ENCODE peak calls at places on chromosomes 16 and 17, in ten cellular contexts. R, B, N, X, Y, D, Z, C, J and K are unnamed samples. For H3K36me3 and H3K4me1, the result is how much of the 10 kb centered on the place peaks cover.

GRCh38 chr17:12765544-12765943 is 23.8 kb upstream of the ARHGAP44 start:
- DNase-seq in R (peak), B (no peak), N (no peak), X (no peak), Y (peak), D (peak), Z (no peak), C (no peak), J (peak), K (no peak)

GRCh38 chr16:4232541-4233386 is 9.1 kb downstream of the SRL start:
- DNase-seq in R (no peak), B (no peak), N (no peak), X (no peak), Y (no peak), D (no peak), Z (no peak), C (no peak), J (no peak), K (peak)

GRCh38 chr17:68435876-68436842 is 21.1 kb downstream of the WIPI1 start:
- DNase-seq in R (peak), B (peak), N (no peak), X (peak), Y (peak), D (peak), Z (peak), C (peak), J (peak), K (peak)

GRCh38 chr16:67995423-67995822 is 3.9 kb downstream of the DPEP2 start:
- DNase-seq in R (no peak), B (no peak), N (no peak), X (no peak), Y (no peak), D (no peak), Z (no peak), C (no peak), J (no peak), K (no peak)

GRCh38 chr17:42050360-42051012 is at the start of gene C17orf113:
- DNase-seq in R (peak), B (no peak), N (no peak), X (peak), Y (peak), D (peak), Z (peak), C (peak), J (peak), K (peak)

GRCh38 chr16:27520982-27521673 is 28.6 kb downstream of the GTF3C1 start:
- DNase-seq in R (peak), B (no peak), N (no peak), X (peak), Y (no peak), D (peak), Z (no peak), C (no peak), J (no peak), K (no peak)

GRCh38 chr17:19728114-19728495 is 11.7 kb upstream of the SLC47A2 start:
- DNase-seq in R (peak), B (no peak), N (no peak), X (peak), Y (peak), D (peak), Z (peak), C (peak), J (peak), K (peak)

GRCh38 chr17:61400786-61401279 is 1.2 kb downstream of the TBX2 start:
- DNase-seq in R (no peak), B (no peak), N (no peak), X (no peak), Y (no peak), D (no peak), Z (no peak), C (no peak), J (no peak), K (no peak)

GRCh38 chr17:75753514-75754377 is 11.2 kb downstream of the GALK1 start:
- DNase-seq in R (peak), B (no peak), N (no peak), X (no peak), Y (peak), D (no peak), Z (peak), C (peak), J (peak), K (peak)

GRCh38 chr17:7632492-7632894 is 2.6 kb downstream of the SHBG start:
- DNase-seq in R (no peak), B (peak), N (no peak), X (peak), Y (peak), D (peak), Z (peak), C (peak), J (no peak), K (peak)

GRCh38 chr17:16934133-16934795 is 37.7 kb downstream of the TNFRSF13B start:
- DNase-seq in R (no peak), B (no peak), N (no peak), X (no peak), Y (no peak), D (no peak), Z (no peak), C (peak), J (no peak), K (no peak)

GRCh38 chr17:65058151-65058550 is 1.6 kb upstream of the GNA13 start:
- DNase-seq in R (no peak), B (no peak), N (no peak), X (no peak), Y (no peak), D (no peak), Z (no peak), C (no peak), J (no peak), K (no peak)

GRCh38 chr16:76450890-76451289 is 173.7 kb downstream of the CNTNAP4 start:
- DNase-seq in R (no peak), B (no peak), N (no peak), X (no peak), Y (no peak), D (no peak), Z (no peak), C (no peak), J (no peak), K (no peak)

GRCh38 chr17:48882272-48882671 is 10.3 kb upstream of the ATP5MC1 start:
- DNase-seq in R (no peak), B (no peak), N (no peak), X (no peak), Y (no peak), D (no peak), Z (no peak), C (no peak), J (no peak), K (no peak)

GRCh38 chr17:72825218-72825617 is 267.3 kb downstream of the SLC39A11 start:
- DNase-seq in R (no peak), B (no peak), N (no peak), X (no peak), Y (no peak), D (no peak), Z (no peak), C (no peak), J (no peak), K (no peak)

DNA sequence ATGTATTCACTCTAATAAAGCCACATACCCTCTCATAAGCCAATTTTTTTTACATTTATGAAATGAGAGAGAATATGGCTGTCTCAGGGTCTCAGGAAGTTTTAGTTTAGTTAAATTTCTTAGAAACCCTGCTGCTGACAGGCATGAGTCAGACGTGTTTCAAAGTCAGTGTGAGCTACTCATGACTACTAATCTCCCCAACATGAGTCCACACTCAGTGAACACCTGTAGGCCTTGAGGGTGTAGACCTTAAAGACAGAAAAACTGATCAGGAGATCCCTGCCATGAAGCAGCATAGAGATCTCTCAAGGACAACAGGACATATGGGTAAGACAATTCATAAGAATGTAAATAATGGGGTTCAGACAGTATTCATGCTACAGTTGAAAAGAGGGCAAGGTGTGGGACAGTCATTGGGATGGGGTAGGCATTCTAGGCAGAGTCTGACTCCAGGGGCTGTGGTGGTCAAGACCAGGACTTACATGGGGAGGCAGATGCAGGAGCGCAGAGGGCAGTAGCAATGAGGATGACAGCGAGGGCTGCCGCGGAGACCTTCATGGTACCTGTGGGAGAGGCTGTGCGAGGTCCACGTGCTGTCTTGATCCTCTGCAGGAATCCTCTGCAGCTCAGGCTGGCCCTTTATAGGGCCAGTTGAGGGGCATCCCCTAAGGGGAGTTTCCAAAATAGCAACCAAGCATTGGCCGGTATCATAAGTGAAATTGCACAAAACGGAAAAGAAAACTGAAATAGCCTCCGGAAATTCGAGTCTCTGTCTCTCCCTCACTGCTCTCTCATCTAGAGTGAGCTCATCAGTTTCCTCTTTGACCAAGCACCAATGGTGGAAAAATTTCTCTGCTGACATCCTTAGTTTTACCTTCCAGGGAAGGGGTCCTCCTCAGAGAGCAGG is at the start of gene CCL5:
- DNase-seq in R (no peak), B (no peak), N (no peak), X (no peak), Y (no peak), D (no peak), Z (no peak), C (peak), J (no peak), K (no peak)
- TF ChIP-seq POLR2A in R (no peak), B (no peak), N (no peak), X (no peak), Y (no peak), D (no peak), Z (peak), C (peak), J (no peak), K (no peak)

GRCh38 chr16:89078172-89078571 is 15.5 kb upstream of the ACSF3 start:
- DNase-seq in R (no peak), B (no peak), N (no peak), X (no peak), Y (no peak), D (no peak), Z (no peak), C (no peak), J (no peak), K (no peak)
- H3K36me3 ChIP-seq in R (under half), B (under half), N (under half), X (under half), Y (under half), D (under half), Z (under half), C (under half), J (under half), K (under half)

GRCh38 chr16:378821-379182 is 3.0 kb downstream of the PGAP6 start:
- DNase-seq in R (no peak), B (no peak), N (no peak), X (no peak), Y (no peak), D (no peak), Z (no peak), C (no peak), J (peak), K (no peak)

GRCh38 chr16:381788-382717 is at the start of gene PGAP6:
- DNase-seq in R (peak), B (no peak), N (no peak), X (peak), Y (peak), D (no peak), Z (peak), C (peak), J (peak), K (peak)

GRCh38 chr16:379961-380836 is 1.6 kb downstream of the PGAP6 start:
- DNase-seq in R (no peak), B (no peak), N (no peak), X (no peak), Y (no peak), D (no peak), Z (no peak), C (no peak), J (no peak), K (no peak)

GRCh38 chr16:379183-379960 is 2.4 kb downstream of the PGAP6 start:
- DNase-seq in R (no peak), B (no peak), N (no peak), X (no peak), Y (peak), D (no peak), Z (peak), C (peak), J (no peak), K (peak)

GRCh38 chr16:380837-381787 is 666 bp downstream of the PGAP6 start:
- DNase-seq in R (no peak), B (no peak), N (no peak), X (no peak), Y (no peak), D (no peak), Z (peak), C (no peak), J (peak), K (no peak)
- H3K4me1 ChIP-seq in R (under half), B (under half), N (half or more), X (under half), Y (half or more), D (under half), Z (under half), C (under half), J (under half), K (under half)

GRCh38 chr17:45052052-45052772 is 780 bp upstream of the DCAKD start:
- DNase-seq in R (peak), B (no peak), N (no peak), X (peak), Y (peak), D (peak), Z (peak), C (peak), J (peak), K (peak)
- TF ChIP-seq POLR2A in R (peak), B (no peak), N (peak), X (no peak), Y (no peak), D (peak), Z (peak), C (peak), J (peak), K (no peak)

GRCh38 chr16:83781-84615 is 6.0 kb downstream of the MPG start:
- DNase-seq in R (no peak), B (no peak), N (no peak), X (peak), Y (no peak), D (no peak), Z (no peak), C (no peak), J (peak), K (peak)
- H3K36me3 ChIP-seq in R (under half), B (under half), N (half or more), X (under half), Y (half or more), D (half or more), Z (under half), C (under half), J (under half), K (under half)

DNA sequence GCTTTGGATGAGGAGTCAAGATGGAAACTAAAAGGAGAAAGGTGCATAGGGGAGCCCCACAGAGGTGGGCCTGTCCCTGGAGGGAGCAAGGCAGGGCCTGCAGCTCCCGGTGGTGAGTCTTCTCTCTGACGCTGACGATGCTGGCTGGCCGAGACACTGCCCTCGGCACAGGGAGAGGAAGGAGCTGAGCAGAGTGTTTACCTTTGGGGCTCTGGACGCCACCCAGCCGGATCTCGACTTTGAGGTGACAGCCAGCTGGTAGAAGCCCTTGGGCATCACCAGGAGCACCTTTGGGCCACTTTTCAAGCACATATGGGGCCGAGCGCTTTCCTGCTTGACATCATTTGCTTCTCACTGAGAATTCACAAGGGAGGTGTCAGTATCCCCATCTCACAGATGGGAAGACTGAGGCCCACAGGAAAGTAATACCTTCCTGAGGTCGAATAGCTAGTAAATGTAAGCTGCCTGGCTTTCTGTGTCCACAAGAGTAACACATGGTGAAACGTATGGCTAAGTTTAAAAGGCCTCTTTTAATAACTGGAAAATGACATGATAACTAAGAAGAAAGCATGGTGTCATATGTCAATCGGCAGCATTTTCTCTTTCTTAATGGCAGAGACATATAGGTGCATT is 294.3 kb upstream of the TNRC6C start:
- DNase-seq in R (no peak), B (no peak), N (no peak), X (no peak), Y (no peak), D (no peak), Z (no peak), C (no peak), J (no peak), K (no peak)
- H3K4me1 ChIP-seq in R (under half), B (under half), N (under half), X (under half), Y (under half), D (under half), Z (under half), C (under half), J (under half), K (under half)

GRCh38 chr16:12095275-12096161 is 119.0 kb downstream of the SNX29 start:
- DNase-seq in R (peak), B (peak), N (no peak), X (peak), Y (peak), D (peak), Z (peak), C (peak), J (peak), K (peak)

GRCh38 chr16:12091569-12092346 is 115.2 kb downstream of the SNX29 start:
- DNase-seq in R (no peak), B (no peak), N (no peak), X (no peak), Y (no peak), D (no peak), Z (no peak), C (no peak), J (no peak), K (no peak)

GRCh38 chr16:12094537-12095265 is 118.2 kb downstream of the SNX29 start:
- DNase-seq in R (no peak), B (no peak), N (no peak), X (no peak), Y (no peak), D (no peak), Z (no peak), C (no peak), J (no peak), K (no peak)

GRCh38 chr16:12092347-12092882 is 115.9 kb downstream of the SNX29 start:
- DNase-seq in R (no peak), B (peak), N (no peak), X (peak), Y (no peak), D (no peak), Z (no peak), C (no peak), J (no peak), K (no peak)

GRCh38 chr16:12093902-12094301 is 117.4 kb downstream of the SNX29 start:
- DNase-seq in R (no peak), B (no peak), N (no peak), X (no peak), Y (no peak), D (no peak), Z (no peak), C (no peak), J (no peak), K (no peak)
- TF ChIP-seq POLR2A in R (no peak), B (no peak), N (no peak), X (no peak), Y (no peak), D (no peak), Z (no peak), C (no peak), J (no peak), K (no peak)

DNA sequence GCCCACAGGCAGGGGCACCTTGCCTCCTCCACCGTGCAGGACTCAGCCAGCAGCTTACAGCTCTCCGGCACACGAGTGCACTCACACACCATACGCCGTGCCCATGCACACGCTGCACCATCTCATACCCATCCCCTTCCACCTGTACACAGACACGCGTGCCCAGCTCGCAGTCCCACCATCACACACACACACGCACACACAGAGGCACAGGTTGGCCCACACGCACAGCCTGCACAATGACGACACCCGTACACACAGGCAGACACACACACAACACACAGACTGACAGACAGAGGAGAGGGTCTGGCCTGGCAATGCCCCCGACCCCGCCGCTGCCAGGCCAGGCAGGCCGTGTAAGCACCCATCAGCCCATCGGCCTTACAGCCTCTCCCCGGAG is 12.1 kb downstream of the CASKIN1 start:
- DNase-seq in R (no peak), B (no peak), N (no peak), X (no peak), Y (no peak), D (no peak), Z (no peak), C (no peak), J (no peak), K (no peak)
- H3K36me3 ChIP-seq in R (under half), B (under half), N (under half), X (under half), Y (under half), D (under half), Z (under half), C (under half), J (under half), K (under half)